ENCODE peak calls at places on chromosomes 12 and 14, in five cellular contexts. N is AG09309, G is IMR-90, X is HepG2, K is MCF 10A. P is an unnamed sample.

GRCh38 chr14:101372494-101372813 is 188.8 kb upstream of the DIO3 start:
- DNase-seq in N (no peak), G (no peak), X (no peak), K (no peak), P (no peak)

GRCh38 chr12:15558915-15559528 is 230.2 kb downstream of the EPS8 start:
- DNase-seq in N (peak), G (peak), X (no peak), K (peak), P (peak)

GRCh38 chr14:105894978-105895881 is 368.8 kb downstream of the TMEM121 start:
- DNase-seq in N (no peak), G (no peak), X (no peak), K (no peak), P (no peak)

GRCh38 chr14:85909581-85909980 is 379.6 kb downstream of the FLRT2 start:
- DNase-seq in N (no peak), G (no peak), X (no peak), K (peak), P (no peak)

GRCh38 chr14:51283402-51283825 is 43.4 kb downstream of the TMX1 start:
- DNase-seq in N (peak), G (peak), X (peak), K (peak), P (peak)

GRCh38 chr12:77120156-77120555 is 54.8 kb upstream of the E2F7 start:
- DNase-seq in N (no peak), G (peak), X (no peak), K (peak), P (peak)

GRCh38 chr14:25836647-25837046 is 761.2 kb downstream of the NOVA1 start:
- DNase-seq in N (no peak), G (no peak), X (no peak), K (no peak), P (no peak)

GRCh38 chr14:28952707-28953106 is 186.1 kb downstream of the FOXG1 start:
- DNase-seq in N (no peak), G (no peak), X (no peak), K (no peak), P (no peak)

GRCh38 chr14:102782974-102783373 is 5.7 kb downstream of the TRAF3 start:
- DNase-seq in N (no peak), G (no peak), X (no peak), K (no peak), P (no peak)

GRCh38 chr14:91284146-91284790 is 39.8 kb upstream of the GPR68 start:
- DNase-seq in N (peak), G (peak), X (no peak), K (peak), P (peak)

GRCh38 chr14:75042040-75042439 is 9.2 kb downstream of the MLH3 start:
- DNase-seq in N (no peak), G (no peak), X (no peak), K (no peak), P (no peak)

GRCh38 chr12:91326043-91327027 is 143.7 kb upstream of the DCN start:
- DNase-seq in N (no peak), G (peak), X (peak), K (peak), P (peak)

GRCh38 chr12:57522887-57523705 is 472 bp downstream of the MBD6 start:
- DNase-seq in N (no peak), G (peak), X (no peak), K (peak), P (peak)

GRCh38 chr12:49108958-49109404 is 1.7 kb downstream of the LMBR1L start:
- DNase-seq in N (no peak), G (peak), X (peak), K (peak), P (no peak)

GRCh38 chr12:560666-561065 is 100.9 kb downstream of the B4GALNT3 start:
- DNase-seq in N (no peak), G (no peak), X (no peak), K (no peak), P (no peak)

GRCh38 chr14:31441273-31442110 is 15.8 kb downstream of the DTD2 start:
- DNase-seq in N (peak), G (peak), X (no peak), K (no peak), P (no peak)

GRCh38 chr14:60509438-60510253 is 700 bp downstream of the SIX6 start:
- DNase-seq in N (no peak), G (no peak), X (no peak), K (no peak), P (no peak)

GRCh38 chr14:100708349-100709217 is 18.1 kb upstream of the DLK1 start:
- DNase-seq in N (no peak), G (peak), X (peak), K (peak), P (no peak)

GRCh38 chr12:237026-237815 is 23.3 kb upstream of the SLC6A12 start:
- DNase-seq in N (no peak), G (no peak), X (peak), K (no peak), P (no peak)

GRCh38 chr12:54529581-54529980 is 19.8 kb upstream of the PDE1B start:
- DNase-seq in N (no peak), G (no peak), X (no peak), K (no peak), P (no peak)

GRCh38 chr12:108967869-108968540 is 52.9 kb downstream of the SVOP start:
- DNase-seq in N (no peak), G (no peak), X (peak), K (peak), P (peak)

GRCh38 chr12:95336387-95337067 is 118.9 kb downstream of the VEZT start:
- DNase-seq in N (peak), G (peak), X (peak), K (peak), P (peak)

GRCh38 chr14:21245813-21246212 is 23.4 kb downstream of the HNRNPC start:
- DNase-seq in N (no peak), G (no peak), X (no peak), K (no peak), P (no peak)

GRCh38 chr12:55742719-55743130 is at the start of gene GDF11:
- DNase-seq in N (no peak), G (peak), X (peak), K (peak), P (peak)

GRCh38 chr14:34340226-34340625 is 121.8 kb downstream of the SPTSSA start:
- DNase-seq in N (no peak), G (peak), X (no peak), K (no peak), P (no peak)

GRCh38 chr12:53244337-53244736 is 12.3 kb upstream of the RARG start:
- DNase-seq in N (no peak), G (no peak), X (no peak), K (no peak), P (no peak)

GRCh38 chr14:85319998-85320397 is 209.9 kb upstream of the FLRT2 start:
- DNase-seq in N (no peak), G (peak), X (no peak), K (peak), P (peak)

GRCh38 chr12:1418144-1418543 is 176.2 kb downstream of the FBXL14 start:
- DNase-seq in N (no peak), G (no peak), X (no peak), K (no peak), P (no peak)

GRCh38 chr12:32322354-32322753 is 77.0 kb upstream of the FGD4 start:
- DNase-seq in N (no peak), G (no peak), X (no peak), K (no peak), P (no peak)

GRCh38 chr12:2256453-2256852 is 203.7 kb downstream of the CACNA1C start:
- DNase-seq in N (peak), G (peak), X (no peak), K (no peak), P (peak)

GRCh38 chr12:18549598-18549997 is 188.2 kb downstream of the PLCZ1 start:
- DNase-seq in N (no peak), G (no peak), X (no peak), K (no peak), P (no peak)

GRCh38 chr14:104223810-104224515 is 85.6 kb downstream of the KIF26A start:
- DNase-seq in N (no peak), G (no peak), X (no peak), K (no peak), P (no peak)

GRCh38 chr12:55797068-55797467 is 20.5 kb downstream of the SARNP start:
- DNase-seq in N (no peak), G (peak), X (peak), K (peak), P (peak)

GRCh38 chr12:49609875-49610154 is 4.4 kb upstream of the FAM186B start:
- DNase-seq in N (no peak), G (peak), X (no peak), K (peak), P (no peak)

GRCh38 chr14:76759589-76759988 is 1.7 kb upstream of the VASH1 start:
- DNase-seq in N (no peak), G (no peak), X (no peak), K (no peak), P (no peak)

GRCh38 chr12:63023926-63024325 is 89.0 kb upstream of the PPM1H start:
- DNase-seq in N (no peak), G (no peak), X (no peak), K (no peak), P (no peak)

GRCh38 chr12:84954415-84954814 is 41.8 kb upstream of the SLC6A15 start:
- DNase-seq in N (no peak), G (no peak), X (no peak), K (no peak), P (no peak)

GRCh38 chr14:22007278-22008097 is 333.9 kb upstream of the OR4E1 start:
- DNase-seq in N (no peak), G (no peak), X (no peak), K (no peak), P (no peak)

DNA sequence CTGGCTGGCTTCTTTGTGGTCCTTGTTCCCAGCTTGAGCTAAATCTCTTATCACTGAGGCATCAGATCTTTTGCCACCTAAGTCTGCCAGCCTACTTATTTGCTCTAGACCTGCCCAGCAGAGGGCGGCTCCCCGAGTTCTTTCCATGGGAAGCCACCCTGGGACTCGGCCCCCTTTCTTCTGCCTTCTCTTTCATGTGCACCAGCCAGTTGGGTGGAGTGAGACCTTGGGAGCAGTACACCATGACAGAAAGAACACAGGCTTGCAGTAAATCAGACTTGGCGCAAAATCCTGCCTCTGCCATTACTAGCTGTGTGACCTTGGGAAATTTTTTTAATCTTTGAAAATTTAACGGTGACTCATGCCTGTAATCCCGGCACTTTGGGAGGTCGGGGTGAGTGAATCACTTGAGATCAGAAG is 7.4 kb downstream of the SMAGP start:
- DNase-seq in N (no peak), G (peak), X (no peak), K (peak), P (peak)
- TF ChIP-seq CTCF in N (peak), G (peak), X (no peak), K (peak), P (peak)

DNA sequence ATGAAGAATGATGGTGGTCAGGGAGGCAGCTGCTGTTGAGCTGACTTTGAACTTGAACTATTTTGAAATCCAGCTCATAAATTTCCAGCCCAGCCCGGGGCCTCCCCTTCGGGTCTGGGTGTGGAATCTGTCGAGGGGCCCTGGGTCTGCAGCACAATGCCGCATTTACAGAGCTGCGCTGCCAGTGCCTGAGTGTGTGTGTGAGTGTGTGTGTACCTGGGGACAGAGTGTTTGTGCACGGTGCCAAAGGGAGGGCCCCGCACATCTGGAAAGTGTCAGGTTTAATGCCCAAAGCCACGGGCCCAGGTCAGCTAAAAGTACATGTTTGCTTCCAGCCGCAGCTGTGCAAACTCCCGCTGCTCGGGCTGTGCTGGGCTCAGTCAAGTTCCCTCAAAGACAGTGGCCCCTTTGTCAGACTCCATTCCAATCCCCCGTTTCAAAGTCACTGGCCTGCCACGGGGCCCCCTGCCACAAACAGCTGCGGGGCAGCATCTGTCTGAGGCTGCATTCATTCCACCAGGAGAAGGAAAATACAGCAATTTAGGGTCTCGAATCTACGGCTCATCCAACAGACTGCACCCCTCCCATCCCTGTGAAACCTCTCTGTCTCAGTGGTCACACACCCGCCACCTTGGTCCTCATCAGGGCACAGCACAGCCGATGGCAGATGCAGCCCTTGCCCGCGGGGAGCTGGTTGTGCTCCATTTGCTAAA is 16.3 kb upstream of the RFLNA start:
- DNase-seq in N (no peak), G (no peak), X (peak), K (no peak), P (no peak)
- TF ChIP-seq CTCF in N (no peak), G (no peak), X (no peak), K (no peak), P (no peak)

GRCh38 chr14:65500075-65500474 is 87.5 kb downstream of the FUT8 start:
- DNase-seq in N (no peak), G (no peak), X (no peak), K (no peak), P (no peak)

GRCh38 chr14:65499138-65499537 is 86.6 kb downstream of the FUT8 start:
- DNase-seq in N (no peak), G (no peak), X (no peak), K (no peak), P (no peak)

GRCh38 chr14:65496178-65496993 is 83.9 kb downstream of the FUT8 start:
- DNase-seq in N (no peak), G (peak), X (no peak), K (no peak), P (no peak)

GRCh38 chr14:65502676-65503124 is 90.2 kb downstream of the FUT8 start:
- DNase-seq in N (no peak), G (peak), X (no peak), K (peak), P (peak)

DNA sequence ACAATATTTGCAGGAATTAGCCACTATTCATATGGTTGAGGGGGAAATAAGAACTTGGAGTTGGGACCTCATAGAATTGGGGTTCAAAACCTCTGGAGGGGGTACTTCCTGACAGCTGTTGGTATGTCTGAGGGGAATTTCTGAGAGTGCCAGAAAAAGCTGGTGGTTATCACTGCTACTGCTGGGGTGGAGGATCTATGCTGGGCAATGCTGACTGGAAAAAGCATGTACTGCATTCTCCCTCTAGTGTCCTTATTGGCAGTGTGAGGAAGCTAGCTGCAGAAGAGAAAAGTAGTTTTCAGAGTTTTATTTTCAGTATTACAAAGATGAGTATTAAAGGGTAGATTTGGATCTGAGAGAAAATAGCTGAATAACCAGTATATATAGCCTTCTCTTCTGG is 88.8 kb downstream of the FUT8 start:
- DNase-seq in N (no peak), G (no peak), X (no peak), K (no peak), P (no peak)
- TF ChIP-seq CTCF in N (no peak), G (no peak), X (no peak), K (no peak), P (peak)

GRCh38 chr12:26126340-26127284 is 1.8 kb upstream of the BHLHE41 start:
- DNase-seq in N (no peak), G (peak), X (peak), K (peak), P (peak)
- TF ChIP-seq CTCF in N (no peak), G (no peak), X (no peak), K (no peak), P (no peak)

GRCh38 chr12:21602774-21603173 is 1.9 kb downstream of the GYS2 start:
- DNase-seq in N (no peak), G (no peak), X (no peak), K (no peak), P (no peak)

GRCh38 chr12:21606175-21606574 is 1.5 kb upstream of the GYS2 start:
- DNase-seq in N (no peak), G (no peak), X (no peak), K (no peak), P (no peak)

GRCh38 chr12:21604245-21605101 is at the start of gene GYS2:
- DNase-seq in N (no peak), G (no peak), X (no peak), K (no peak), P (no peak)

DNA sequence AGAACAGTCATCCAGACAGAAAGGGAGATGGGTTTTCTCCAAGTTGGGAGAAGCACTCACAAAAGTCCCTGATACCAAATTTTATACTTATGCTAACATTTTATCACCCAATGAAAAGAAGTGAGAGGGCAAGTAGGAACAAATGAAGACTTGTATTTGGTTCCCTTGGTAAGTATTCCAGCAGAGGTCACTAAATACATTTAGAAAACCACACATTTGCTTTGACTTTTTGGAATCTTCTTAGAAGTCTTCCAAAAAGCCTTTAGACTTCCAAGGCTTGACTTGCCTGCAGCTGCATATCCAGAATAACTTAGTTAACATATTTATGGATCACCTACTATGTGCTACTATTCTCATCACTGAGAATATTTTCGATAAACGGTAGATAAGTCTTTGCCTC is 3.1 kb upstream of the GYS2 start:
- DNase-seq in N (peak), G (peak), X (no peak), K (peak), P (no peak)
- TF ChIP-seq CTCF in N (peak), G (peak), X (peak), K (peak), P (no peak)

P was measured in brain microvascular endothelial cell.